ENCODE peak calls at places on chromosome 19, in nine cellular contexts. V is cardiac muscle cell, F is epithelial cell of proximal tubule, Z is neuronal stem cell, E is AG09309, Y is endodermal cell, X is AG10803, R is esophagus muscularis mucosa, J is GM23248. N is an unnamed sample.

GRCh38 chr19:19087676-19088075 is 23.9 kb downstream of the SLC25A42 start:
- DNase-seq in Y (no peak), R (no peak), E (no peak), J (no peak), Z (no peak), X (no peak), V (no peak), F (no peak), N (no peak)

GRCh38 chr19:46674416-46675178 is 13.6 kb upstream of the DACT3 start:
- DNase-seq in Y (peak), V (peak), R (no peak), Z (no peak), E (no peak), X (no peak), F (no peak), J (no peak), N (no peak)

GRCh38 chr19:34506026-34506370 is 24.4 kb downstream of the WTIP start:
- DNase-seq in Y (no peak), J (no peak), X (no peak), E (no peak), Z (no peak), R (no peak), V (no peak), F (no peak), N (no peak)

GRCh38 chr19:14561832-14562351 is 10.0 kb downstream of the NDUFB7 start:
- DNase-seq in Z (no peak), E (no peak), V (peak), J (no peak), X (no peak), Y (peak), F (no peak), R (no peak), N (peak)

GRCh38 chr19:50906217-50906616 is 5.0 kb downstream of the KLK4 start:
- DNase-seq in F (no peak), Y (peak), J (peak), V (peak), E (no peak), X (no peak), Z (peak), R (no peak), N (peak)

GRCh38 chr19:35040826-35041547 is 534 bp upstream of the HPN start:
- DNase-seq in Z (no peak), R (peak), X (no peak), J (no peak), E (no peak), Y (peak), F (no peak), V (peak), N (peak)

GRCh38 chr19:40513345-40513678 is 46.5 kb downstream of the SPTBN4 start:
- DNase-seq in R (no peak), F (no peak), X (no peak), E (no peak), J (no peak), V (no peak), Y (no peak), Z (no peak), N (no peak)

GRCh38 chr19:6443986-6444385 is 10.4 kb upstream of the SLC25A41 start:
- DNase-seq in J (no peak), F (no peak), Y (no peak), X (no peak), R (no peak), V (no peak), Z (no peak), E (no peak), N (no peak)

GRCh38 chr19:19134687-19135158 is 3.6 kb downstream of the TMEM161A start:
- DNase-seq in E (no peak), R (no peak), Z (no peak), V (peak), Y (peak), X (no peak), F (no peak), J (no peak), N (no peak)

GRCh38 chr19:887072-887471 is 5.9 kb downstream of the MED16 start:
- DNase-seq in X (peak), V (peak), Y (peak), R (no peak), Z (no peak), J (peak), E (peak), F (no peak), N (peak)

GRCh38 chr19:6065685-6066365 is 44.5 kb downstream of the RFX2 start:
- DNase-seq in X (peak), V (no peak), F (no peak), R (no peak), E (no peak), Y (peak), J (peak), Z (no peak), N (peak)

GRCh38 chr19:6472713-6473112 is 8.6 kb downstream of the CRB3 start:
- DNase-seq in X (no peak), E (no peak), F (no peak), Y (peak), R (no peak), J (no peak), V (no peak), Z (no peak), N (peak)

GRCh38 chr19:35122687-35123551 is 7.3 kb downstream of the FXYD3 start:
- DNase-seq in R (no peak), X (no peak), Y (peak), Z (no peak), F (no peak), V (no peak), J (no peak), E (no peak), N (no peak)

GRCh38 chr19:56476671-56477428 is at the start of gene ZNF667:
- DNase-seq in J (peak), F (peak), X (peak), Y (no peak), V (peak), R (no peak), Z (peak), E (no peak), N (no peak)

GRCh38 chr19:41441321-41441945 is 1.5 kb upstream of the ERICH4 start:
- DNase-seq in Y (no peak), R (no peak), E (no peak), Z (no peak), J (no peak), V (no peak), F (no peak), X (no peak), N (no peak)

GRCh38 chr19:10602330-10603083 is 15.4 kb upstream of the AP1M2 start:
- DNase-seq in E (no peak), X (peak), V (peak), F (no peak), J (peak), Z (peak), Y (peak), R (peak), N (peak)

GRCh38 chr19:58575183-58576041 is 2.3 kb upstream of the MZF1 start:
- DNase-seq in V (peak), J (peak), R (peak), X (peak), F (peak), Z (peak), Y (peak), E (peak), N (peak)

GRCh38 chr19:15365264-15365663 is 14.3 kb downstream of the AKAP8 start:
- DNase-seq in R (no peak), Z (no peak), E (no peak), J (no peak), F (no peak), V (no peak), Y (no peak), X (no peak), N (no peak)

GRCh38 chr19:17103177-17103576 is 27.6 kb downstream of the MYO9B start:
- DNase-seq in J (peak), E (no peak), F (no peak), R (no peak), V (no peak), Y (peak), X (no peak), Z (no peak), N (peak)

GRCh38 chr19:7850429-7850819 is 20.4 kb downstream of the EVI5L start:
- DNase-seq in X (no peak), F (no peak), E (no peak), R (no peak), Y (no peak), J (no peak), Z (no peak), V (peak), N (no peak)

GRCh38 chr19:13176345-13176744 is 26.1 kb downstream of the IER2 start:
- DNase-seq in X (no peak), E (no peak), R (no peak), J (no peak), F (no peak), V (no peak), Y (no peak), Z (no peak), N (no peak)

GRCh38 chr19:28934626-28935025 is 278.3 kb downstream of the UQCRFS1 start:
- DNase-seq in J (peak), F (no peak), Z (no peak), R (no peak), X (peak), V (no peak), E (peak), Y (peak), N (no peak)

GRCh38 chr19:1057185-1057857 is 9.6 kb upstream of the ARHGAP45 start:
- DNase-seq in Y (peak), J (peak), E (no peak), Z (no peak), X (peak), F (no peak), V (peak), R (no peak), N (no peak)

GRCh38 chr19:46745521-46746280 is at the start of gene FKRP:
- DNase-seq in V (peak), J (peak), E (no peak), Y (peak), Z (no peak), X (no peak), R (no peak), F (no peak), N (peak)

GRCh38 chr19:27720155-27720554 is 1492.8 kb downstream of the UQCRFS1 start:
- DNase-seq in E (no peak), X (no peak), Y (no peak), V (no peak), Z (no peak), R (no peak), F (no peak), J (no peak), N (no peak)

GRCh38 chr19:35044317-35045117 is 3.0 kb downstream of the HPN start:
- DNase-seq in R (no peak), Z (peak), F (no peak), E (no peak), Y (peak), J (peak), V (peak), X (peak), N (peak)

GRCh38 chr19:33235269-33235995 is 9.8 kb upstream of the SLC7A10 start:
- DNase-seq in V (peak), Y (peak), X (peak), F (no peak), E (peak), J (peak), Z (peak), R (peak), N (peak)

GRCh38 chr19:52492201-52492960 is 35.1 kb upstream of the ZNF808 start:
- DNase-seq in E (no peak), V (peak), J (peak), F (no peak), Z (peak), R (no peak), Y (peak), X (no peak), N (no peak)

GRCh38 chr19:22882797-22883196 is 50.7 kb downstream of the ZNF723 start:
- DNase-seq in E (no peak), Y (no peak), J (peak), F (no peak), Z (no peak), V (no peak), R (no peak), X (peak), N (no peak)

GRCh38 chr19:12647490-12648071 is 19.0 kb downstream of the MAN2B1 start:
- DNase-seq in Y (peak), X (peak), V (no peak), J (peak), E (no peak), Z (no peak), F (no peak), R (no peak), N (peak)

GRCh38 chr19:45640849-45641273 is 1.7 kb upstream of the EML2 start:
- DNase-seq in X (no peak), V (peak), Z (no peak), J (no peak), F (no peak), E (no peak), R (no peak), Y (peak), N (peak)

GRCh38 chr19:49892716-49893115 is 4.0 kb downstream of the IL4I1 start:
- DNase-seq in J (no peak), E (no peak), Y (no peak), F (no peak), X (no peak), R (no peak), V (no peak), Z (no peak), N (no peak)

GRCh38 chr19:49894879-49895565 is 1.7 kb downstream of the IL4I1 start:
- DNase-seq in Y (no peak), X (no peak), R (no peak), E (no peak), J (no peak), F (no peak), Z (no peak), V (no peak), N (no peak)

GRCh38 chr19:49895566-49896297 is 955 bp downstream of the IL4I1 start:
- DNase-seq in J (no peak), Z (no peak), R (no peak), F (no peak), V (no peak), X (no peak), E (no peak), Y (no peak), N (no peak)

GRCh38 chr19:49893135-49893534 is 3.6 kb downstream of the IL4I1 start:
- DNase-seq in X (no peak), E (no peak), Z (no peak), Y (no peak), J (no peak), F (no peak), R (no peak), V (no peak), N (no peak)

GRCh38 chr19:49894011-49894664 is 2.5 kb downstream of the IL4I1 start:
- DNase-seq in Y (no peak), J (no peak), X (no peak), Z (no peak), F (no peak), E (no peak), V (no peak), R (no peak), N (no peak)
- H3K4me3 ChIP-seq in Y (no peak), J (no peak), X (no peak), Z (no peak), F (no peak), E (no peak), V (no peak), R (no peak), N (no peak)

DNA sequence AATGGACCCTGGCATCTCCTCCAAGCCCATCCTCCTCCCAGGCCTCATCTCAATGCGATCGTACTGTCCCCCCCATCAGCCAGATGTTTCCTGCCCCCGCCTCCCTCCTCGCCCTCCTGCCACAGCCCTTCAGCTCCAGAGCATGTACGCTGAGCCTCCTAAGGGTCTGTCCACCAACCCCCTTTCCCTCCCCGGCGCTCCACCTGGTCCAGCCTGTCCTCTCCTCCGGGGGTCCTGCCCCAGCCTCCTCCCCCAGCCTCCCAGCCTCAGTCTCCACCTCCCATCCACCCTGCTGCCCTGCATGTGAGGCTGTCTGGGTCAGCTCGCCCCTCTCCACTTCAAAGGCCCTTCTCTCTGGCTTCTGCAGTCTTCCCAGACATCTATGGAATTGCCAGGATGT is 4.5 kb downstream of the SIRT2 start:
- DNase-seq in X (no peak), F (no peak), V (no peak), E (no peak), Z (no peak), J (no peak), Y (no peak), R (no peak), N (no peak)
- H3K4me3 ChIP-seq in X (no peak), F (no peak), V (no peak), E (no peak), Z (no peak), J (no peak), Y (no peak), R (no peak), N (no peak)

GRCh38 chr19:48094843-48095203 is 15.8 kb downstream of the PLA2G4C start:
- DNase-seq in F (no peak), X (no peak), Z (no peak), Y (no peak), J (no peak), E (no peak), V (no peak), R (no peak), N (no peak)
- H3K4me3 ChIP-seq in F (no peak), X (no peak), Z (no peak), Y (no peak), J (no peak), E (no peak), V (no peak), R (no peak), N (no peak)

DNA sequence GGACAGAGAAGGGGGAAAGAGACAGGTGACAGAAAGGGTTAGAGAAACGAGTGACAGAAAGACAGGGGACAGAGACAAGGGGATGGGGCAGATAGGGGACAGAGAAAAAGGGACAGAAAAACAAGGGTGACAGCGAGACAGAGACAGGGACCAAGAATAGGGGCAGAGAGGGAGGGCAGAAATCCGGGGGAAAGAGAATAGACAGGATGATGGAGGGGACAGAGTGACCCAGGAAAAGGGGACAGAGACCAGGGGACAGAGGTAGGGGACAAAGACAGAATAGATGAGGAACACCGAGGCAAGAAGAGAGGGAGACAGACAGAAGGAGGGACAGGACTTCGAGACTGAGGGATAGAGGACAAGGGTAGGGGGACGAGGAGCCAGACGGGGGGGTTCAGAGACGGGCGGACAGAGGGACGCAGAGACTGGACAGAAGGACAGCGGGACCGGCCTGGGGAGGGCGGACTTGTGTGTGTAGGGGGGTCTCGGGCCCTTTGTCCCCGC is 607 bp downstream of the CADM4 start:
- DNase-seq in F (no peak), V (no peak), R (no peak), E (no peak), Z (no peak), X (no peak), J (no peak), Y (no peak), N (no peak)
- H3K4me3 ChIP-seq in F (peak), V (peak), R (peak), E (no peak), Z (peak), X (no peak), J (no peak), Y (peak), N (peak)

DNA sequence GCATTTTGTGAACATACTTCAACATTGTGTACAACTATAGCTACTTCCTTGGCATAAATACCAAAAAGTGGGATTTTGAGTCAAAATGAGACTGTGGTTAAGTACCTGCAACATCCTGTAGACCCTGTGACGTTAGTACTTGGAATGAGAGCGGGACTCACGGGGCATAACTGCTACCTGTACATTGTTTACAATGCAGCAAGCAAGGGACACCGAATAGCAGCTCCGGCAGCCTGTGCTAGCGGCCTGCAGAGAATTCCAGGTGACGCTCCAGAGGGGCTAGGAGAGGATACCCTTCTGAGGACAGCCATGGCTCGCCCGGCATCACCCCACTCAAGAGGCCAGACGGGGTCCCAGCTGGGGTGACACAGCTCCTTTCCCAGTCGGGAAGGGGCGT is 821 bp upstream of the ZNF331 start:
- DNase-seq in E (no peak), X (no peak), V (no peak), F (no peak), J (no peak), Y (no peak), R (no peak), Z (no peak), N (no peak)
- H3K4me3 ChIP-seq in E (peak), X (peak), V (peak), F (peak), J (peak), Y (peak), R (peak), Z (no peak), N (peak)

N was measured in body of pancreas.